ENCODE peak calls at places on chromosomes 12 and 14, in five cellular contexts. One of them, this sample, is unnamed.

GRCh38 chr14:65349100-65349499 is 63.4 kb upstream of the FUT8 start:
- DNase-seq in GM12865: no peak
- DNase-seq in GM03348: no peak
- DNase-seq in stimulated activated naive CD8-positive, alpha-beta T cell treated with anti-CD3 and anti-CD28 coated beads, Interleukin-15, Interleukin-2, amounts not matched to agents 100 U/mL and 50 U/mL, for 24 hours: no peak
- DNase-seq in activated CD4-positive, CD25-positive, alpha-beta regulatory T cell treated with anti-CD3 and anti-CD28 coated beads, Interleukin-2, amount 50 U/mL, for 16 hours: no peak
- DNase-seq in this sample: no peak

GRCh38 chr12:1688086-1688710 is 2.7 kb upstream of the ADIPOR2 start:
- DNase-seq in activated CD4-positive, CD25-positive, alpha-beta regulatory T cell treated with anti-CD3 and anti-CD28 coated beads, Interleukin-2, amount 50 U/mL, for 16 hours: no peak
- DNase-seq in stimulated activated naive CD8-positive, alpha-beta T cell treated with anti-CD3 and anti-CD28 coated beads, Interleukin-15, Interleukin-2, amounts not matched to agents 100 U/mL and 50 U/mL, for 24 hours: no peak
- DNase-seq in GM12865: no peak
- DNase-seq in GM03348: no peak
- DNase-seq in this sample: no peak

GRCh38 chr14:32258574-32258973 is 55.5 kb upstream of the RNU6-8 start:
- DNase-seq in GM12865: no peak
- DNase-seq in GM03348: no peak
- DNase-seq in activated CD4-positive, CD25-positive, alpha-beta regulatory T cell treated with anti-CD3 and anti-CD28 coated beads, Interleukin-2, amount 50 U/mL, for 16 hours: no peak
- DNase-seq in stimulated activated naive CD8-positive, alpha-beta T cell treated with anti-CD3 and anti-CD28 coated beads, Interleukin-15, Interleukin-2, amounts not matched to agents 100 U/mL and 50 U/mL, for 24 hours: no peak
- DNase-seq in this sample: no peak

GRCh38 chr14:68404652-68405183 is 388.1 kb downstream of the ZFP36L1 start:
- DNase-seq in activated CD4-positive, CD25-positive, alpha-beta regulatory T cell treated with anti-CD3 and anti-CD28 coated beads, Interleukin-2, amount 50 U/mL, for 16 hours: no peak
- DNase-seq in GM03348: no peak
- DNase-seq in stimulated activated naive CD8-positive, alpha-beta T cell treated with anti-CD3 and anti-CD28 coated beads, Interleukin-15, Interleukin-2, amounts not matched to agents 100 U/mL and 50 U/mL, for 24 hours: no peak
- DNase-seq in GM12865: peak; percentile 77
- DNase-seq in this sample: no peak

GRCh38 chr14:65927871-65928270 is 515.3 kb downstream of the FUT8 start:
- DNase-seq in GM12865: no peak
- DNase-seq in stimulated activated naive CD8-positive, alpha-beta T cell treated with anti-CD3 and anti-CD28 coated beads, Interleukin-15, Interleukin-2, amounts not matched to agents 100 U/mL and 50 U/mL, for 24 hours: peak; percentile 77
- DNase-seq in GM03348: no peak
- DNase-seq in activated CD4-positive, CD25-positive, alpha-beta regulatory T cell treated with anti-CD3 and anti-CD28 coated beads, Interleukin-2, amount 50 U/mL, for 16 hours: peak; percentile 42
- DNase-seq in this sample: peak; percentile 48

GRCh38 chr12:108254030-108254429 is 85.1 kb downstream of the CMKLR1 start:
- DNase-seq in GM03348: no peak
- DNase-seq in activated CD4-positive, CD25-positive, alpha-beta regulatory T cell treated with anti-CD3 and anti-CD28 coated beads, Interleukin-2, amount 50 U/mL, for 16 hours: no peak
- DNase-seq in stimulated activated naive CD8-positive, alpha-beta T cell treated with anti-CD3 and anti-CD28 coated beads, Interleukin-15, Interleukin-2, amounts not matched to agents 100 U/mL and 50 U/mL, for 24 hours: no peak
- DNase-seq in GM12865: no peak
- DNase-seq in this sample: no peak

GRCh38 chr14:105328678-105329390 is 14.3 kb downstream of the PACS2 start:
- DNase-seq in stimulated activated naive CD8-positive, alpha-beta T cell treated with anti-CD3 and anti-CD28 coated beads, Interleukin-15, Interleukin-2, amounts not matched to agents 100 U/mL and 50 U/mL, for 24 hours: no peak
- DNase-seq in GM12865: no peak
- DNase-seq in GM03348: no peak
- DNase-seq in activated CD4-positive, CD25-positive, alpha-beta regulatory T cell treated with anti-CD3 and anti-CD28 coated beads, Interleukin-2, amount 50 U/mL, for 16 hours: no peak
- DNase-seq in this sample: no peak

GRCh38 chr12:52658196-52658595 is 6.2 kb upstream of the KRT2 start:
- DNase-seq in GM03348: no peak
- DNase-seq in GM12865: no peak
- DNase-seq in stimulated activated naive CD8-positive, alpha-beta T cell treated with anti-CD3 and anti-CD28 coated beads, Interleukin-15, Interleukin-2, amounts not matched to agents 100 U/mL and 50 U/mL, for 24 hours: no peak
- DNase-seq in activated CD4-positive, CD25-positive, alpha-beta regulatory T cell treated with anti-CD3 and anti-CD28 coated beads, Interleukin-2, amount 50 U/mL, for 16 hours: no peak
- DNase-seq in this sample: no peak

GRCh38 chr14:44165286-44165685 is 341.8 kb downstream of the FSCB start:
- DNase-seq in GM03348: no peak
- DNase-seq in activated CD4-positive, CD25-positive, alpha-beta regulatory T cell treated with anti-CD3 and anti-CD28 coated beads, Interleukin-2, amount 50 U/mL, for 16 hours: no peak
- DNase-seq in stimulated activated naive CD8-positive, alpha-beta T cell treated with anti-CD3 and anti-CD28 coated beads, Interleukin-15, Interleukin-2, amounts not matched to agents 100 U/mL and 50 U/mL, for 24 hours: no peak
- DNase-seq in GM12865: no peak
- DNase-seq in this sample: no peak

GRCh38 chr12:93908846-93909592 is 231.8 kb downstream of the CRADD start:
- DNase-seq in GM12865: no peak
- DNase-seq in stimulated activated naive CD8-positive, alpha-beta T cell treated with anti-CD3 and anti-CD28 coated beads, Interleukin-15, Interleukin-2, amounts not matched to agents 100 U/mL and 50 U/mL, for 24 hours: no peak
- DNase-seq in GM03348: peak; percentile 37
- DNase-seq in activated CD4-positive, CD25-positive, alpha-beta regulatory T cell treated with anti-CD3 and anti-CD28 coated beads, Interleukin-2, amount 50 U/mL, for 16 hours: no peak
- DNase-seq in this sample: no peak

GRCh38 chr12:80268924-80269749 is 169.8 kb downstream of the OTOGL start:
- DNase-seq in GM03348: peak; percentile 46
- DNase-seq in GM12865: peak; percentile 21
- DNase-seq in activated CD4-positive, CD25-positive, alpha-beta regulatory T cell treated with anti-CD3 and anti-CD28 coated beads, Interleukin-2, amount 50 U/mL, for 16 hours: no peak
- DNase-seq in stimulated activated naive CD8-positive, alpha-beta T cell treated with anti-CD3 and anti-CD28 coated beads, Interleukin-15, Interleukin-2, amounts not matched to agents 100 U/mL and 50 U/mL, for 24 hours: no peak
- DNase-seq in this sample: no peak

GRCh38 chr14:36935976-36936678 is 236.3 kb downstream of the SLC25A21 start:
- DNase-seq in stimulated activated naive CD8-positive, alpha-beta T cell treated with anti-CD3 and anti-CD28 coated beads, Interleukin-15, Interleukin-2, amounts not matched to agents 100 U/mL and 50 U/mL, for 24 hours: no peak
- DNase-seq in GM03348: no peak
- DNase-seq in activated CD4-positive, CD25-positive, alpha-beta regulatory T cell treated with anti-CD3 and anti-CD28 coated beads, Interleukin-2, amount 50 U/mL, for 16 hours: no peak
- DNase-seq in GM12865: no peak
- DNase-seq in this sample: no peak

GRCh38 chr12:64142784-64143183 is 79.3 kb downstream of the KICS2 start:
- DNase-seq in stimulated activated naive CD8-positive, alpha-beta T cell treated with anti-CD3 and anti-CD28 coated beads, Interleukin-15, Interleukin-2, amounts not matched to agents 100 U/mL and 50 U/mL, for 24 hours: no peak
- DNase-seq in GM03348: no peak
- DNase-seq in GM12865: no peak
- DNase-seq in activated CD4-positive, CD25-positive, alpha-beta regulatory T cell treated with anti-CD3 and anti-CD28 coated beads, Interleukin-2, amount 50 U/mL, for 16 hours: no peak
- DNase-seq in this sample: no peak